ENCODE peak calls at places on chromosomes 4 and X, in four cellular contexts. T is body of pancreas, W is PC-9, G is tibial artery. O is an unnamed sample.

GRCh38 chr4:40621592-40622512 is 7.8 kb downstream of the RBM47 start:
- DNase-seq in G (peak; percentile 80), T (peak; percentile 70), W (peak; percentile 95), O (no peak)

GRCh38 chr4:36358173-36358572 is 76.8 kb downstream of the DTHD1 start:
- DNase-seq in T (peak; percentile 67), G (no peak), W (no peak), O (no peak)

GRCh38 chr4:142840516-142841123 is 5.5 kb downstream of the INPP4B start:
- DNase-seq in G (no peak), T (no peak), W (no peak), O (no peak)

GRCh38 chrX:133986008-133986683 is 752 bp upstream of the GPC3 start:
- DNase-seq in T (no peak), G (no peak), W (no peak), O (no peak)

GRCh38 chr4:28523791-28524190 is 1663.2 kb downstream of the STIM2 start:
- DNase-seq in T (no peak), W (no peak), G (no peak), O (no peak)

GRCh38 chrX:53681661-53682060 is 4.9 kb downstream of the HUWE1 start:
- DNase-seq in T (no peak), W (no peak), G (no peak), O (no peak)

GRCh38 chr4:146450524-146450923 is 71.2 kb downstream of the SLC10A7 start:
- DNase-seq in W (no peak), T (no peak), G (no peak), O (no peak)

GRCh38 chrX:6701085-6701484 is 166.2 kb upstream of the VCX3A start:
- DNase-seq in T (no peak), W (no peak), G (no peak), O (no peak)

GRCh38 chr4:148850257-148850995 is 408.2 kb upstream of the NR3C2 start:
- DNase-seq in W (no peak), G (no peak), T (peak; percentile 48), O (no peak)

GRCh38 chrX:48831909-48832291 is 3.5 kb downstream of the PCSK1N start:
- DNase-seq in T (no peak), G (no peak), W (no peak), O (no peak)

GRCh38 chr4:113636438-113636818 is 125.1 kb downstream of the CAMK2D start:
- DNase-seq in G (no peak), T (no peak), W (no peak), O (peak; percentile 6)

GRCh38 chr4:1462768-1463075 is 56.5 kb upstream of the NKX1-1 start:
- DNase-seq in T (no peak), G (no peak), W (no peak), O (no peak)

GRCh38 chrX:39527045-39527444 is 570.7 kb downstream of the BCOR start:
- DNase-seq in G (no peak), T (no peak), W (no peak), O (no peak)

GRCh38 chrX:49209434-49210251 is 9.7 kb upstream of the SYP start:
- DNase-seq in G (no peak), T (no peak), W (no peak), O (peak; percentile 23)

GRCh38 chr4:95510877-95511276 is 37.9 kb downstream of the UNC5C start:
- DNase-seq in G (no peak), T (no peak), W (no peak), O (no peak)

GRCh38 chr4:68375667-68376559 is 26.0 kb upstream of the YTHDC1 start:
- DNase-seq in T (peak; percentile 54), G (no peak), W (peak; percentile 65), O (peak; percentile 63)

GRCh38 chr4:151862766-151863165 is 102.0 kb upstream of the GATB start:
- DNase-seq in T (no peak), G (no peak), W (peak; percentile 65), O (no peak)

GRCh38 chrX:40496728-40497127 is 84.0 kb upstream of the ATP6AP2 start:
- DNase-seq in W (no peak), G (no peak), T (peak; percentile 32), O (no peak)

GRCh38 chrX:131746491-131746968 is 202.7 kb downstream of the OR13H1 start:
- DNase-seq in G (no peak), T (peak; percentile 89), W (no peak), O (no peak)

GRCh38 chrX:16076834-16077233 is 46.5 kb upstream of the GRPR start:
- DNase-seq in G (no peak), W (no peak), T (no peak), O (no peak)

GRCh38 chrX:19204623-19205022 is 82.4 kb upstream of the ADGRG2 start:
- DNase-seq in G (no peak), T (no peak), W (no peak), O (no peak)

GRCh38 chrX:15334561-15334960 is 762 bp downstream of the PIGA start:
- DNase-seq in T (peak; percentile 36), G (no peak), W (peak; percentile 80), O (peak; percentile 6)

GRCh38 chrX:73214366-73215094 is at the start of gene NAP1L2:
- DNase-seq in W (peak; percentile 54), T (peak; percentile 66), G (peak; percentile 61), O (no peak)

GRCh38 chr4:36392049-36392448 is 110.6 kb downstream of the DTHD1 start:
- DNase-seq in G (no peak), W (no peak), T (no peak), O (no peak)

GRCh38 chr4:68895561-68896198 is 55.9 kb downstream of the UGT2A3 start:
- DNase-seq in T (no peak), G (no peak), W (no peak), O (no peak)

GRCh38 chr4:184357783-184358182 is 116.6 kb downstream of the IRF2 start:
- DNase-seq in W (no peak), G (no peak), T (no peak), O (no peak)

GRCh38 chr4:38154251-38154650 is 194.1 kb downstream of the PTTG2 start:
- DNase-seq in G (no peak), T (peak; percentile 34), W (no peak), O (no peak)

GRCh38 chrX:153853180-153853901 is 23.0 kb upstream of the PDZD4 start:
- DNase-seq in G (no peak), T (no peak), W (no peak), O (no peak)

GRCh38 chr4:2794707-2795557 is 2.0 kb downstream of the SH3BP2 start:
- DNase-seq in G (peak; percentile 82), W (no peak), T (peak; percentile 56), O (no peak)

GRCh38 chrX:41779058-41779564 is 55.1 kb downstream of the GPR82 start:
- DNase-seq in G (no peak), W (peak; percentile 83), T (no peak), O (no peak)

GRCh38 chr4:22573198-22573597 is 57.3 kb upstream of the ADGRA3 start:
- DNase-seq in G (peak; percentile 81), W (no peak), T (peak; percentile 81), O (no peak)

GRCh38 chrX:46876901-46877300 is 35.3 kb upstream of the JADE3 start:
- DNase-seq in W (no peak), T (no peak), G (no peak), O (no peak)
- TF ChIP-seq CTCF in W (no peak), T (no peak), G (no peak), O (no peak)

DNA sequence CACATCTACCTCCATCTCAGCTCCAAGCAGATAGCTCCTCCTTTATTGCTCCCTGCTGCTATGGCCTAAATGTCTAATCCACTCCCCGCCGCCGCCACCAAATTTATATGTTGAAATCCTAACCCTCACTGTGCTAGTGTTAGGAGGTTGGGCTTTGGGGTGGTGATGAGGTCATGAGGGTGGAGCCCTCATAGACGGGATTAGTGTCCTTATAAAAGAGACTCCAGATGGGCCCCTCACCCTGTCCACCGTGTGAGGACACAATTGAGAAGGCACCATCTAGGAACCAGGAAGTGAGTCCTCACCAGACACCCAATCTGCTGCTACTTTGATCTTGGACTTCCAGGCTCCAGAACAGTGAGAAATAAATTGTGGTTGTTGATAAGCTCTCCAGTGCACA is 13.6 kb upstream of the TBC1D14 start:
- DNase-seq in T (no peak), G (no peak), W (no peak), O (no peak)
- H3K4me1 ChIP-seq in T (peaks cover 18% of the 10 kb centered on the region), G (no peaks in the 10 kb centered on the region), W (no peaks in the 10 kb centered on the region), O (peaks cover 42% of the 10 kb centered on the region)

GRCh38 chr4:92304073-92304472 is 307 bp downstream of the GRID2 start:
- DNase-seq in W (no peak), T (no peak), G (no peak), O (no peak)

GRCh38 chr4:92304636-92305035 is 870 bp downstream of the GRID2 start:
- DNase-seq in G (no peak), T (no peak), W (no peak), O (no peak)

GRCh38 chr4:92303621-92304027 is at the start of gene GRID2:
- DNase-seq in T (peak; percentile 22), W (no peak), G (no peak), O (no peak)

GRCh38 chr4:92305878-92306520 is 2.2 kb downstream of the GRID2 start:
- DNase-seq in T (peak; percentile 5), W (no peak), G (no peak), O (no peak)

GRCh38 chr4:92305148-92305877 is 1.5 kb downstream of the GRID2 start:
- DNase-seq in T (peak; percentile 66), G (peak; percentile 70), W (no peak), O (no peak)
- H3K4me3 ChIP-seq in T (no peak overlapping the region), G (peak overlapping the region; percentile 43), W (no peak overlapping the region), O (no peak overlapping the region)

GRCh38 chr4:88352062-88352461 is 26.6 kb upstream of the HERC6 start:
- DNase-seq in G (no peak), T (no peak), W (peak; percentile 55), O (no peak)
- TF ChIP-seq CTCF in G (no peak), T (no peak), W (no peak), O (no peak)